ENCODE peak calls at places on chromosomes 6 and 20, in five cellular contexts. I is IMR-90, Y is astrocyte of the cerebellum, E is BE2C, O is BJ. U is an unnamed sample.

GRCh38 chr20:275791-276190 is 14.8 kb downstream of the C20orf96 start:
- DNase-seq in Y (no peak), I (no peak), O (no peak), E (no peak), U (no peak)

GRCh38 chr20:11204926-11205768 is 531.3 kb upstream of the JAG1 start:
- DNase-seq in I (peak), O (no peak), E (peak), Y (peak), U (peak)

GRCh38 chr20:43744121-43744520 is 17.3 kb upstream of the GTSF1L start:
- DNase-seq in I (peak), E (no peak), O (no peak), Y (no peak), U (no peak)

GRCh38 chr20:25360631-25361286 is 29.9 kb downstream of the ABHD12 start:
- DNase-seq in Y (peak), E (peak), I (peak), O (no peak), U (no peak)

GRCh38 chr6:124870611-124871201 is 91.5 kb upstream of the RNF217 start:
- DNase-seq in I (peak), O (no peak), Y (peak), E (no peak), U (no peak)

GRCh38 chr6:3205913-3206312 is 21.5 kb downstream of the TUBB2B start:
- DNase-seq in I (peak), Y (peak), O (peak), E (no peak), U (no peak)

GRCh38 chr20:40508821-40509220 is 180.2 kb downstream of the MAFB start:
- DNase-seq in O (no peak), E (no peak), I (no peak), Y (no peak), U (no peak)

GRCh38 chr20:5602346-5602745 is 147.9 kb upstream of the SHLD1 start:
- DNase-seq in E (no peak), O (no peak), Y (no peak), I (peak), U (no peak)

GRCh38 chr6:131862486-131862885 is 54.7 kb downstream of the ENPP1 start:
- DNase-seq in E (no peak), O (no peak), I (no peak), Y (no peak), U (no peak)

DNA sequence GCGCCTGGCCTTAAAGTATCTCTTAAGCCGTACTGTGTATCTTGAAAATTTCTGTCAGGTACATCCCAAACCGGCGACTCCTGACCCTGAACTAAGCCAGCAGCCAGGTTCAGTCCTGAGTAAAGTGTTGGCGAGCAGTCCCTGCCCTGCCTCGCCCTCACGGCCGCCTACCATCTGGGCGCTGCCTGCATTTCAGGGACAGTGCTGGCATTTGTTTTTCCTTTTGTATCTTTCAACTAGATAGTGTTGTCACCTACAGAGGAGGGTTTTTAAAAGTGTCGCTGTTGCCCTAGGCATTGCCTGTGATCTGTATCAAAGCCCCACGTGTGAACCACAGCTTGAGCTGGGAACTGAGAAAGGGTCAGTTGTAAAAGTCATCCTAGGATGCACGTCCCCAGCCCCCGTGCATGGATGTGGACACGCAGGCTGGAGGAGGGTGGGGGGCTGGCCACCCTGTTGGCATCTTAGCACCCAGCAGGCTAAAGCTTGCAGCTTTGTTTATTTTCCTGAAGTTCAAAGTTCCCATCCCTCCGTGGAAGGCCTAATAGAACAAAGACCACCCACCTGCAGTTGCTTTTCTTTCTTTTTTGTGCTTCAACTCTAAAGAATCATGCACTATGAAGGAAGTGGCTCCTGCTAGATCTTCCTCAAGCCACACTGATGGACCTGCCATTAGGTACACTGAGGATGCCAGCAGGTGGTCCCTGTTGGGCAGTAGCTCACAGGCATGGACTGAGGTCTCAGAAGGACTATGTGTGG is 136.8 kb downstream of the ZDHHC14 start:
- DNase-seq in O (no peak), E (no peak), I (no peak), Y (no peak), U (no peak)
- TF ChIP-seq CTCF in O (no peak), E (no peak), I (no peak), Y (no peak), U (no peak)

DNA sequence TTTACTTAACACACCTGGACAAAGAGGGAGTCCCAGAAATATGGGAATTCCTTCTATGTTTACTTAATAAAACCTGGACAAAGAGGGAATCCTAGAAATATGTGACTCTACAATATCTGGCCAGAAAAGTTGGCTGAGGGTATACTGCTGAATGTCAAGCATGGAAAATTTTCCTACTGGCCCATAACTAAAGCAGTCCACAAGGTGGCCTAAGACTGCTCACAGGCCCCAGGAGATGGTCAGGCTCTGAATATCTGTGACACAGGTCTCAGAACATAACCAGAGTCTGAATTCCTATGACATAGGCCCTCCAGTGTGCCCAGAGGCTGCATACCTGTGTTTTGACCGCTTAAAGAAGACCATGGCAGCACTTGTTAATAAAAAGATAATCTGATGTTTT is 578.2 kb upstream of the NRSN1 start:
- DNase-seq in E (peak), I (no peak), Y (no peak), O (no peak), U (peak)
- TF ChIP-seq CTCF in E (peak), I (no peak), Y (peak), O (no peak), U (no peak)

DNA sequence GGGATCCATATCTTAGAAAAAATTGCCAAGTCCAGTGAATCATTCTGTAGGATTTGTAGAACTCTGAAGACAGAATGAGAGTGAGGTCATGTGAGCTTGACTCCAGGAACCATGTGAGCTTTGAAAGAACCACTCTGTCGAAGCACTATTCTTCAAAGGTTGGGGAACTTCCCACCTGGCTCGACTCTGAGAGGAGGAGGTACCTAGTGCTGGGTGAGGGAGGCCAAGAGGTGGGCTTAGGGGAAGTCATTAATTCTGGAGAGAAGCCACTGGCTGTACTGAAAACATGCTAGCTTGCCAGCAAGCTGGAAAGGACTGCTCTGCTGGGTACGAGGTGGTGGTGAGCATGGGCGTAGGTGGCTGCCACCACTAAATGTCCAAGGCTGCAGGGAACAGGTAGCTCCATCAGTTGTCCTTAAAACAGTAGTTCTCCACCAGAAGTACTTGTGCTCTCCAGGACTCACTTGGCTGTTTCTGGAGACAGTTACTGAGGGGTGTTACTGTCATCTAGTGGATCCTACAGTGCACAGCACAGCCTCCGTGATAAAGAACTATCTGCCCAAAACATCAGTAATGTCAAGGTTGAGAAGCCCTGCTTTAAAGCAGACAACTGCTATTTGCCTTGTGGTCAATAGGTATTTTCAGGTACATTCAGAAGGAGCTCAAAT is 34.7 kb upstream of the SYNJ2 start:
- DNase-seq in I (peak), O (no peak), E (no peak), Y (no peak), U (no peak)
- TF ChIP-seq CTCF in I (peak), O (peak), E (peak), Y (peak), U (no peak)

GRCh38 chr20:57711311-57711712 is 1.5 kb upstream of the PMEPA1 start:
- DNase-seq in E (no peak), I (no peak), Y (no peak), O (no peak), U (no peak)
- TF ChIP-seq CTCF in E (peak), I (no peak), Y (no peak), O (no peak), U (no peak)

GRCh38 chr6:53436904-53437303 is 88.2 kb upstream of the ELOVL5 start:
- DNase-seq in O (no peak), I (peak), Y (no peak), E (no peak), U (no peak)
- TF ChIP-seq CTCF in O (no peak), I (no peak), Y (no peak), E (no peak), U (no peak)

DNA sequence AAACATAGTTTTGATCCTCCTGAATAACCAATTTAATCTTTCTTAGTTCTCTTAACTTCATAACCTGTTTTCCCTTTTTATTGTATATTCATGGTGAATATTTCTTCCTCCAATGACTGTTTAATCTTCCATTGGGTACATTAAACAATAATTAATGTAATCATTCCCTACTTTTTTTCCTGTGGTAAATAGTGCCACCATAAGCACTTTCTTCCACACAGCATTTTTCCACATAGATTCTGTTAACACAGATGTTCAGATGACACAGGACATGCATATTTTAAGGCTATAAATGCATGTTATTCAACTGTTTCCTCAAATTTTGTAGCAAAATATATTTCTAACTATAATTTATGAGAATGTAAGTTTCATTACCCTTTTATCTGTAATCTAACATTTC is 61.9 kb downstream of the CYP39A1 start:
- DNase-seq in Y (no peak), E (no peak), I (no peak), O (no peak), U (no peak)
- TF ChIP-seq CTCF in Y (no peak), E (no peak), I (no peak), O (no peak), U (no peak)

GRCh38 chr6:18680842-18681241 is 293.7 kb downstream of the RNF144B start:
- DNase-seq in Y (no peak), E (no peak), I (no peak), O (no peak), U (no peak)
- TF ChIP-seq CTCF in Y (no peak), E (no peak), I (no peak), O (no peak), U (no peak)

GRCh38 chr6:13046084-13046483 is 282.3 kb downstream of the TBC1D7 start:
- DNase-seq in Y (no peak), I (no peak), O (no peak), E (no peak), U (no peak)

GRCh38 chr6:13048113-13048512 is 280.2 kb downstream of the TBC1D7 start:
- DNase-seq in E (no peak), I (no peak), Y (no peak), O (no peak), U (no peak)

GRCh38 chr6:13053080-13053479 is 275.3 kb downstream of the TBC1D7 start:
- DNase-seq in O (no peak), E (no peak), Y (no peak), I (no peak), U (no peak)

GRCh38 chr6:13045676-13046075 is 282.7 kb downstream of the TBC1D7 start:
- DNase-seq in I (no peak), Y (no peak), E (no peak), O (no peak), U (no peak)

DNA sequence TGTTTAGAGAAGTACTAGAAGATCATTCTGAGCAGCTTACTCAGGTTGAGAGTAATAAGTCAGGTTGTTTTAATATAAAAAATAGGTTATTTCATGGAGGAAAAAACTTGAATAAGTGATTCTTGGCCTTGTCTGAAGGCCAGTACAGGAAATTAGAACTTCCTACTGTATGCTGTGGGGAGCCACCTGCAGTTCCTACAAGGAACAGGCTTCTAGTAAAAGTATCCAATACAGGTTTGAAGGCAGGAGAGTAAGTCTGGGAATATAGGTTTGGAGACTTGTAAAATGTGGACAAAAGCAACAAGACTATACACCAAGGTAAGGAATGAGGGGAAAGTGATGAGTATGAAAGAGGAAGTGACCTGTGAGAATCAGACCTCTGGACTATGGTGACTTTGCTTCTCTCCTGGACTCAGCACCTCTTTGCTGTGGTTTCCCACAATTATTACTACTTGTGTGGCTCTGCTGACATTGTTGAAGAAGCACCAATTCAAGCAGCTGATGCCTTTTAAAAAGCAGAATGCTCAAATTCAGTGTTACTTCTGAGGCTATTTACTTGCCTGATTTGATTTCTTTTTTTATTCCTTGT is 278.6 kb downstream of the TBC1D7 start:
- DNase-seq in Y (no peak), O (no peak), E (no peak), I (no peak), U (no peak)
- TF ChIP-seq CTCF in Y (no peak), O (peak), E (no peak), I (no peak), U (no peak)

U was measured in endothelial cell.